ENCODE peak calls at places on chromosomes 13 and 19, in seven cellular contexts. X, A, S, Z, N, I and L are unnamed samples.

GRCh38 chr19:17953316-17953801 is 13.5 kb upstream of the KCNN1 start:
- DNase-seq in X (no peak), A (no peak), S (no peak), Z (no peak), N (peak; percentile 8), I (no peak), L (no peak)

GRCh38 chr13:97141564-97142005 is 80.5 kb upstream of the MBNL2 start:
- DNase-seq in X (peak; percentile 64), A (no peak), S (peak; percentile 70), Z (peak; percentile 72), N (peak; percentile 40), I (peak; percentile 23), L (no peak)

GRCh38 chr13:20567881-20568528 is 1.0 kb downstream of the IFT88 start:
- DNase-seq in X (peak; percentile 6), A (no peak), S (no peak), Z (no peak), N (no peak), I (no peak), L (no peak)

GRCh38 chr13:50626031-50626643 is 217.4 kb downstream of the DLEU7 start:
- DNase-seq in X (no peak), A (no peak), S (peak; percentile 48), Z (no peak), N (no peak), I (no peak), L (no peak)

GRCh38 chr19:43779147-43779819 is 1.5 kb downstream of the KCNN4 start:
- DNase-seq in X (no peak), A (no peak), S (no peak), Z (no peak), N (no peak), I (no peak), L (no peak)

GRCh38 chr19:48499352-48500090 is 12.1 kb downstream of the LMTK3 start:
- DNase-seq in X (no peak), A (no peak), S (no peak), Z (no peak), N (no peak), I (no peak), L (no peak)

GRCh38 chr19:3275068-3275582 is 50.7 kb downstream of the CELF5 start:
- DNase-seq in X (no peak), A (no peak), S (no peak), Z (no peak), N (no peak), I (no peak), L (no peak)

GRCh38 chr13:49443327-49443688 is 556 bp downstream of the CAB39L start:
- DNase-seq in X (peak; percentile 12), A (no peak), S (no peak), Z (no peak), N (peak; percentile 12), I (no peak), L (no peak)

GRCh38 chr19:5251096-5252065 is 89.2 kb downstream of the PTPRS start:
- DNase-seq in X (no peak), A (no peak), S (no peak), Z (no peak), N (no peak), I (no peak), L (no peak)

GRCh38 chr19:36686365-36687213 is 823 bp upstream of the ZNF567 start:
- DNase-seq in X (peak; percentile 4), A (no peak), S (no peak), Z (peak; percentile 28), N (peak; percentile 9), I (no peak), L (no peak)

GRCh38 chr13:106911602-106912001 is 343.7 kb upstream of the ARGLU1 start:
- DNase-seq in X (no peak), A (no peak), S (no peak), Z (no peak), N (no peak), I (no peak), L (no peak)

GRCh38 chr19:11560404-11560988 is 1.5 kb upstream of the ELOF1 start:
- DNase-seq in X (peak; percentile 52), A (peak; percentile 14), S (peak; percentile 36), Z (peak; percentile 50), N (peak; percentile 52), I (peak; percentile 40), L (peak; percentile 25)

GRCh38 chr19:38905186-38905539 is 5.4 kb downstream of the NFKBIB start:
- DNase-seq in X (no peak), A (no peak), S (no peak), Z (no peak), N (no peak), I (no peak), L (no peak)

GRCh38 chr19:29277107-29277506 is 64.2 kb upstream of the UQCRFS1 start:
- DNase-seq in X (no peak), A (peak; percentile 9), S (no peak), Z (no peak), N (no peak), I (no peak), L (peak; percentile 27)

GRCh38 chr19:13302521-13303270 is 152.5 kb downstream of the IER2 start:
- DNase-seq in X (no peak), A (no peak), S (no peak), Z (no peak), N (no peak), I (no peak), L (no peak)

GRCh38 chr19:15212682-15213081 is 11.9 kb upstream of the NOTCH3 start:
- DNase-seq in X (no peak), A (no peak), S (no peak), Z (no peak), N (no peak), I (no peak), L (no peak)

GRCh38 chr19:18422530-18423191 is 3.5 kb downstream of the SSBP4 start:
- DNase-seq in X (no peak), A (no peak), S (no peak), Z (no peak), N (no peak), I (no peak), L (no peak)

GRCh38 chr13:110561335-110562033 is at the start of gene RAB20:
- DNase-seq in X (peak; percentile 86), A (peak; percentile 40), S (peak; percentile 67), Z (peak; percentile 91), N (peak; percentile 87), I (peak; percentile 50), L (peak; percentile 45)

GRCh38 chr13:90686438-90686837 is 661.0 kb upstream of the MIR17HG start:
- DNase-seq in X (peak; percentile 45), A (no peak), S (no peak), Z (no peak), N (no peak), I (no peak), L (no peak)

GRCh38 chr19:39557791-39558622 is 18.0 kb upstream of the EID2 start:
- DNase-seq in X (peak; percentile 19), A (no peak), S (no peak), Z (no peak), N (no peak), I (no peak), L (no peak)